ENCODE peak calls at places on chromosome 22, in eight cellular contexts. H is fibroblast of mammary gland, X is mesothelial cell of epicardium, Q is WTC11, J is GM20000, W is right lobe of liver, I is stomach, U is HepG2. K is an unnamed sample.

GRCh38 chr22:35987487-35987886 is 41.1 kb downstream of the RBFOX2 start:
- DNase-seq in J (no peak), Q (no peak), W (no peak), I (no peak), U (peak), H (peak), X (no peak), K (no peak)

GRCh38 chr22:35313311-35314121 is 13.8 kb downstream of the TOM1 start:
- DNase-seq in J (no peak), U (peak), H (peak), X (no peak), W (no peak), Q (no peak), I (peak), K (no peak)

GRCh38 chr22:36469094-36469710 is 12.2 kb downstream of the TXN2 start:
- DNase-seq in I (no peak), Q (no peak), W (no peak), U (no peak), H (no peak), J (no peak), X (no peak), K (no peak)

GRCh38 chr22:42562684-42563083 is 8.9 kb downstream of the SERHL2 start:
- DNase-seq in I (no peak), X (no peak), J (no peak), W (no peak), U (no peak), H (no peak), Q (no peak), K (no peak)

GRCh38 chr22:41917906-41918791 is 3.3 kb upstream of the SHISA8 start:
- DNase-seq in Q (no peak), I (peak), H (peak), W (peak), J (no peak), U (no peak), X (no peak), K (no peak)

GRCh38 chr22:21947040-21948014 is 5.3 kb downstream of the PPM1F start:
- DNase-seq in Q (peak), U (peak), X (no peak), H (peak), W (no peak), J (no peak), I (no peak), K (no peak)

GRCh38 chr22:35888181-35888870 is 140.3 kb downstream of the RBFOX2 start:
- DNase-seq in X (no peak), H (no peak), J (no peak), I (no peak), W (no peak), U (no peak), Q (no peak), K (no peak)

GRCh38 chr22:50473855-50474671 is 772 bp downstream of the SBF1 start:
- DNase-seq in H (peak), W (no peak), J (no peak), Q (no peak), U (no peak), I (peak), X (peak), K (no peak)

GRCh38 chr22:46815896-46816721 is 53.7 kb downstream of the TBC1D22A start:
- DNase-seq in Q (no peak), U (peak), H (peak), I (no peak), W (peak), X (no peak), J (no peak), K (no peak)

GRCh38 chr22:27475548-27475897 is 326.0 kb downstream of the MN1 start:
- DNase-seq in I (no peak), X (no peak), J (no peak), U (no peak), Q (no peak), W (no peak), H (no peak), K (no peak)

GRCh38 chr22:39363751-39364484 is 14.1 kb downstream of the SYNGR1 start:
- DNase-seq in Q (no peak), W (no peak), J (no peak), X (no peak), U (no peak), H (no peak), I (no peak), K (no peak)

GRCh38 chr22:42080287-42080686 is 787 bp downstream of the SMDT1 start:
- DNase-seq in Q (no peak), H (peak), W (no peak), U (no peak), J (no peak), I (peak), X (peak), K (no peak)

GRCh38 chr22:22810018-22810427 is 77.6 kb upstream of the IGLL5 start:
- DNase-seq in Q (peak), X (peak), W (peak), U (peak), J (peak), H (no peak), I (peak), K (peak)

GRCh38 chr22:31001124-31001770 is 32.2 kb downstream of the TUG1 start:
- DNase-seq in U (peak), Q (no peak), W (peak), J (no peak), X (no peak), H (no peak), I (no peak), K (no peak)

GRCh38 chr22:21758465-21758864 is 22.9 kb upstream of the YPEL1 start:
- DNase-seq in W (no peak), X (no peak), I (no peak), J (no peak), H (no peak), Q (no peak), U (no peak), K (no peak)

GRCh38 chr22:37552560-37553163 is 7.6 kb upstream of the CDC42EP1 start:
- DNase-seq in H (peak), J (no peak), X (no peak), W (no peak), Q (peak), U (no peak), I (no peak), K (no peak)

GRCh38 chr22:46862418-46863324 is 100.2 kb downstream of the TBC1D22A start:
- DNase-seq in W (no peak), I (no peak), X (no peak), J (no peak), Q (no peak), U (no peak), H (no peak), K (no peak)

DNA sequence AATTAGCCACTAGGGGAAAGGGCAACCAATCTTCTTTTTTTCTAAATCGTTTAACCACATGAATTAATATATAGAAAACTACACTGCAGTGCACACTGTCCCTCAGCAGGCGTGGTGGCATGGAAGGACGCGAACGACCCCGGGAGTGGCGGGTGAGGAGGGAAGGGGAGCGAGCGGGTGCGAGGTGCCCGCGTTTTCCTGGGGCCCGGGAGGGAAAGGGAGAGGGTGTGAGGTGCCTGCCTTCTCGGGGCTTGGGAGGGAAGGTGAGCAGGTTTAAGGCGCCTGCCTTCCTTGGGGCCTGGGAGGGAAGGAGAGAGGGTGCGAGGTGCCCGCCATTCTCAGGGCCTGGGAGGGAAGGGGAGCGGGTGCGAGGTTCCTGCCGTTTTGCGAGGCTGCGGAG is 765 bp downstream of the GAB4 start:
- DNase-seq in U (no peak), J (no peak), H (no peak), W (no peak), X (no peak), Q (no peak), I (no peak), K (no peak)
- TF ChIP-seq CTCF in U (no peak), J (no peak), H (no peak), W (no peak), X (peak), Q (no peak), I (no peak), K (no peak)

GRCh38 chr22:44438056-44438455 is 60.0 kb downstream of the RTL6 start:
- DNase-seq in I (no peak), X (no peak), H (no peak), W (no peak), Q (peak), J (no peak), U (no peak), K (no peak)
- TF ChIP-seq CTCF in I (no peak), X (no peak), H (no peak), W (no peak), Q (no peak), J (no peak), U (peak), K (peak)

GRCh38 chr22:33271390-33272161 is 213.4 kb upstream of the SYN3 start:
- DNase-seq in I (peak), U (no peak), J (peak), H (peak), Q (no peak), X (no peak), W (peak), K (no peak)
- TF ChIP-seq CTCF in I (no peak), U (no peak), J (no peak), H (no peak), Q (no peak), X (no peak), W (peak), K (no peak)

DNA sequence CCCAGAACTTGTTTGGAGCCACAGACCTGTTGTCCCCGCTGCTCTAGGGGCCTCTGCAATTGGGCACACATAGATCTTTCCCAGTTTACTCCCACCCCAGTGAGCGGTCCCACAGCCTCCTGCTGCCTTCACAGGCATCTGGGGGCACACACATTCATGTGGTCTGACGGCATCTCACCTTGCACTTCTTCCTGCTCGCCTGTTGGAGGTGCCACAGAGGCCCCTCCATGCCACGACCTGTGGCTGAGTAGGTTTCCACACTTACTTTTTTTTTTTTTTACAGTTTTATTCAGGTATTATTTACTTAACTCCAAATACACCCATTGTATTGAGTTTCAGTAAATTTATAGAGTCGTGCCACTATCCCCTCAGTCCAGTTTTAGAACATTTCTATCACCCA is 68.9 kb upstream of the SEPTIN5 start:
- DNase-seq in Q (no peak), I (no peak), U (no peak), W (no peak), J (no peak), X (no peak), H (no peak), K (no peak)
- TF ChIP-seq CTCF in Q (no peak), I (no peak), U (no peak), W (no peak), J (no peak), X (no peak), H (no peak), K (no peak)

DNA sequence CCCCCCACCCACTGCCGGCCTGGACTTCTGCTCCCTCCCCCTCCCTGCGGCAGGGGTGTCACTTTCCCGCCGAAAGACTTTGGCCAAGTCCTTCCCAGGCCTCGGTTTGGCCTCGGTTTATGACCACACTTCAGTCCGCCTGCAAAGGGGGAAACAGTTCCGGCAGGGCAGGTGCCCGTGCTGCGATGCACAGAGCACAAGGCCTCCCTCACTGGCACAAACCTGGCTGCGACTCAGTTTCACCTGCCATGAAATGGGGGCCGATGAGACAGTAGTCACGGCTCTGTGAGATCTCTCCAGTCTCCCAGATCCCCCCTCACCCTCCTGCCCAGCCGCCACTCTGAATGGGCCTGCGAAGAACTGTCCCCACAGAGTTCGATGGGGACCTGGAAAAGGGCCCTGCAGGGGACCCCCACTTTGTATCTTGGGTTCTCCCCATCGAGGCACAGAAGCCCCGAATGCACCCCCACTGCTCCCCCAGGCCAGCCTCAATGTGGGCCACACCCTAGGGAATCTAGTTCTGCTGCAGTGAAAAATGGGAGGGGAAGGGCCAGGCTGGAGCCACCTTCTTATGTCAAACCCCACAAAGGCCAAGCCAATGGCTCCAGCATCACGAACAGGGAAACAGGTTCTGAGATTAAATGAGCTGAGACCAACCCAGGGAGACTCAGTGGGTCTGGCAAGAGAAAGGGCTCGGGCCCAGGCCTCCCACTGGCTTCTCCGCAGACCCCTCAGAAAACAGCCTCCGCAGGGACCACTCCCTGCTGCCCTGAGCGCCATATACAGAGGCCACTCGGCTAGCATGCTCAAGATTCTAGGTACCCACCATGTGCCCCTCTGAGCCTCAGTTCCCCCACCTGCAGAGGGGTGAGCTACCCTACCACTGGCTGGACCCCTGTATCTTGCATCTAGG is 29.0 kb downstream of the ARVCF start:
- DNase-seq in U (no peak), J (no peak), H (no peak), W (no peak), I (no peak), Q (no peak), X (no peak), K (no peak)
- TF ChIP-seq CTCF in U (no peak), J (no peak), H (no peak), W (no peak), I (no peak), Q (no peak), X (no peak), K (no peak)